ENCODE peak calls at places on chromosomes 5 and 9, in eight cellular contexts. K, Q, E, A, T, J, B and X are unnamed samples.

GRCh38 chr9:95808001-95808400 is 67.5 kb upstream of the ERCC6L2 start:
- DNase-seq in K (no peak), Q (no peak), E (no peak), A (no peak), T (peak; percentile 53), J (peak; percentile 57), B (peak; percentile 69), X (no peak)

GRCh38 chr5:72428664-72429063 is 78.5 kb downstream of the ZNF366 start:
- DNase-seq in K (no peak), Q (no peak), E (no peak), A (no peak), T (no peak), J (no peak), B (no peak), X (no peak)

GRCh38 chr9:137176302-137177182 is 4.7 kb upstream of the TMEM210 start:
- DNase-seq in K (no peak), Q (peak; percentile 54), E (peak; percentile 51), A (no peak), T (peak; percentile 16), J (peak; percentile 26), B (peak; percentile 67), X (no peak)

GRCh38 chr9:16105576-16105975 is 552.7 kb downstream of the CCDC171 start:
- DNase-seq in K (no peak), Q (no peak), E (no peak), A (no peak), T (peak; percentile 86), J (peak; percentile 99), B (peak; percentile 55), X (no peak)

GRCh38 chr9:95207403-95207802 is 110.1 kb downstream of the FANCC start:
- DNase-seq in K (no peak), Q (no peak), E (no peak), A (no peak), T (no peak), J (no peak), B (no peak), X (no peak)

GRCh38 chr5:1726469-1726865 is 73.2 kb downstream of the MRPL36 start:
- DNase-seq in K (no peak), Q (no peak), E (no peak), A (no peak), T (no peak), J (no peak), B (no peak), X (no peak)

GRCh38 chr9:115013998-115014397 is 83.6 kb upstream of the TNFSF8 start:
- DNase-seq in K (peak; percentile 55), Q (peak; percentile 67), E (peak; percentile 76), A (no peak), T (peak; percentile 87), J (peak; percentile 82), B (peak; percentile 85), X (no peak)

GRCh38 chr5:12323637-12324229 is 419.5 kb upstream of the CTNND2 start:
- DNase-seq in K (no peak), Q (no peak), E (no peak), A (no peak), T (no peak), J (no peak), B (no peak), X (no peak)

GRCh38 chr5:122165574-122166021 is 36.3 kb downstream of the ZNF474 start:
- DNase-seq in K (no peak), Q (no peak), E (no peak), A (no peak), T (peak; percentile 76), J (peak; percentile 92), B (peak; percentile 73), X (no peak)

GRCh38 chr9:93860694-93861658 is 94.2 kb downstream of the BARX1 start:
- DNase-seq in K (no peak), Q (no peak), E (no peak), A (no peak), T (no peak), J (no peak), B (peak; percentile 2), X (no peak)

GRCh38 chr5:95781101-95781583 is 41.4 kb downstream of the GLRX start:
- DNase-seq in K (peak; percentile 68), Q (peak; percentile 83), E (peak; percentile 86), A (peak; percentile 40), T (peak; percentile 91), J (peak; percentile 89), B (peak; percentile 95), X (peak; percentile 45)

GRCh38 chr5:146005723-146006122 is 69.3 kb downstream of the SH3RF2 start:
- DNase-seq in K (no peak), Q (no peak), E (no peak), A (no peak), T (peak; percentile 35), J (no peak), B (no peak), X (no peak)

GRCh38 chr9:121709798-121710197 is 58.4 kb downstream of the DAB2IP start:
- DNase-seq in K (peak; percentile 29), Q (no peak), E (no peak), A (no peak), T (no peak), J (no peak), B (no peak), X (no peak)

GRCh38 chr9:127356906-127357305 is 40.1 kb upstream of the SLC2A8 start:
- DNase-seq in K (no peak), Q (no peak), E (no peak), A (no peak), T (no peak), J (no peak), B (no peak), X (no peak)

GRCh38 chr9:130707225-130707976 is 13.8 kb downstream of the EXOSC2 start:
- DNase-seq in K (no peak), Q (peak; percentile 73), E (peak; percentile 76), A (peak; percentile 24), T (peak; percentile 83), J (peak; percentile 80), B (peak; percentile 83), X (no peak)

GRCh38 chr9:125845271-125845808 is 98.2 kb downstream of the PBX3 start:
- DNase-seq in K (no peak), Q (no peak), E (no peak), A (no peak), T (no peak), J (no peak), B (no peak), X (no peak)

GRCh38 chr5:179301376-179301775 is 43.9 kb downstream of the ADAMTS2 start:
- DNase-seq in K (peak; percentile 2), Q (no peak), E (no peak), A (no peak), T (no peak), J (no peak), B (no peak), X (no peak)
- H3K4me3 ChIP-seq in K (no peak overlapping the region), Q (no peak overlapping the region), E (no peak overlapping the region), A (no peak overlapping the region), T (no peak overlapping the region), J (no peak overlapping the region), B (no peak overlapping the region), X (no peak overlapping the region)

GRCh38 chr9:70229579-70229978 is 29.2 kb upstream of the SMC5 start:
- DNase-seq in K (no peak), Q (no peak), E (no peak), A (no peak), T (peak; percentile 66), J (peak; percentile 66), B (peak; percentile 70), X (peak; percentile 16)
- TF ChIP-seq CTCF in K (no peak), Q (peak; percentile 36), E (peak; percentile 9), A (no peak), T (peak; percentile 22), J (peak; percentile 12), B (peak; percentile 33), X (peak; percentile 20)

GRCh38 chr9:37117956-37118355 is 2.4 kb upstream of the ZCCHC7 start:
- DNase-seq in K (no peak), Q (no peak), E (no peak), A (no peak), T (no peak), J (no peak), B (no peak), X (no peak)

GRCh38 chr9:37119907-37120839 is at the start of gene ZCCHC7:
- DNase-seq in K (peak; percentile 96), Q (peak; percentile 94), E (peak; percentile 98), A (peak; percentile 96), T (peak; percentile 95), J (peak; percentile 95), B (peak; percentile 97), X (peak; percentile 71)

GRCh38 chr9:37126214-37126788 is 5.9 kb downstream of the ZCCHC7 start:
- DNase-seq in K (no peak), Q (no peak), E (no peak), A (no peak), T (no peak), J (no peak), B (no peak), X (no peak)

GRCh38 chr9:37119360-37119759 is 1.0 kb upstream of the ZCCHC7 start:
- DNase-seq in K (no peak), Q (no peak), E (no peak), A (no peak), T (no peak), J (no peak), B (no peak), X (no peak)

GRCh38 chr9:37121881-37122280 is 1.5 kb downstream of the ZCCHC7 start:
- DNase-seq in K (no peak), Q (no peak), E (no peak), A (no peak), T (no peak), J (no peak), B (peak; percentile 8), X (no peak)
- H3K4me3 ChIP-seq in K (peak overlapping the region; percentile 91), Q (peak overlapping the region; percentile 76), E (peak overlapping the region; percentile 80), A (peak overlapping the region; percentile 87), T (peak overlapping the region; percentile 80), J (peak overlapping the region; percentile 94), B (peak overlapping the region; percentile 84), X (peak overlapping the region; percentile 82)

GRCh38 chr9:104778802-104779201 is 14.9 kb downstream of the NIPSNAP3B start:
- DNase-seq in K (no peak), Q (no peak), E (no peak), A (no peak), T (no peak), J (no peak), B (no peak), X (no peak)

GRCh38 chr9:104779334-104779733 is 15.4 kb downstream of the NIPSNAP3B start:
- DNase-seq in K (no peak), Q (no peak), E (no peak), A (no peak), T (no peak), J (no peak), B (no peak), X (no peak)

GRCh38 chr9:104783588-104783987 is 19.7 kb downstream of the NIPSNAP3B start:
- DNase-seq in K (no peak), Q (no peak), E (no peak), A (no peak), T (no peak), J (no peak), B (peak; percentile 10), X (no peak)

GRCh38 chr9:104779946-104780539 is 16.1 kb downstream of the NIPSNAP3B start:
- DNase-seq in K (no peak), Q (no peak), E (no peak), A (no peak), T (no peak), J (no peak), B (no peak), X (no peak)

DNA sequence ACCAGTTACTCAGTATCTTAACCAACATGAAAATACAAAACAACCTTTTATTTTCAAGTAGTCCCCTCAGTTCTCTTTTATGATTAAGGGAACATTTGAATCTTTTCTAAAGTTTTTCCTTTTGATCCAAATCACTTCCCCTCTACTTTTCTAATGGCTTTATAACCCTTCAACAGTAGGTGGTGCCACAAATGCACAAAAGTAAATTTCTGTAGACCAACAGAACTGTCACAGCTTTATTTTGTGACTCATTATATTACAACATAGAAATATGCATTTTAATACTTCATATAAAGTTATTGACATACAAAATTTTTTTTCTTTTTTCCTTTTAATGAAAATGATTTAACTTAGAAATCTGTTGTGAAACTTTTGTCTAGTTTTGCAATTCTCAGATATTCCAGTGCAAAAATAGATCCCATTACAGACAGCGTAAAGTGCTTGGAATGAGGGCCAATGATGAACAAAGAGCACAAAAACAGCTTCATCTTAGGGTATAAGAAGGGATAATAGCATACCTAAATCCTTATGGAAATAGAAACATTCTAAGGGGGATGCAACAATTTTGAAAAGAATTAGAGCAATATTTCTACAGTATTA is 17.0 kb downstream of the NIPSNAP3B start:
- DNase-seq in K (no peak), Q (no peak), E (no peak), A (no peak), T (peak; percentile 39), J (peak; percentile 66), B (peak; percentile 58), X (peak; percentile 21)
- TF ChIP-seq CTCF in K (no peak), Q (peak; percentile 46), E (no peak), A (peak; percentile 51), T (peak; percentile 39), J (peak; percentile 23), B (peak; percentile 43), X (peak; percentile 55)